ENCODE peak calls at places on chromosomes 11 and 22, in six cellular contexts. S, V, Y, M, Z and L are unnamed samples.

GRCh38 chr11:75667831-75668507 is 869 bp downstream of the MAP6 start:
- DNase-seq in Y (peak; percentile 84), Z (peak; percentile 23), S (peak; percentile 80), M (no peak), V (peak; percentile 78), L (no peak)

GRCh38 chr22:42116848-42117424 is 13.7 kb downstream of the CYP2D6 start:
- DNase-seq in M (no peak), Z (peak; percentile 31), Y (no peak), S (no peak), V (no peak), L (no peak)

GRCh38 chr11:102345923-102346322 is 1.1 kb upstream of the BIRC2 start:
- DNase-seq in Y (no peak), S (peak; percentile 1), M (no peak), Z (peak; percentile 37), V (peak; percentile 61), L (peak; percentile 54)

GRCh38 chr11:112128483-112129121 is 35.3 kb downstream of the IL18 start:
- DNase-seq in S (no peak), V (peak; percentile 64), Z (peak; percentile 79), Y (peak; percentile 80), M (no peak), L (peak; percentile 82)

GRCh38 chr11:62559204-62559603 is 12.6 kb upstream of the AHNAK start:
- DNase-seq in Z (no peak), S (no peak), Y (no peak), M (no peak), V (no peak), L (no peak)

GRCh38 chr11:7606496-7606895 is 66.8 kb downstream of the CYB5R2 start:
- DNase-seq in Y (no peak), Z (no peak), S (no peak), M (no peak), V (no peak), L (no peak)

GRCh38 chr11:134913391-134913790 is 501.3 kb upstream of the B3GAT1 start:
- DNase-seq in M (no peak), Y (no peak), S (no peak), V (no peak), Z (no peak), L (no peak)

GRCh38 chr22:18060646-18061620 is 16.9 kb upstream of the PEX26 start:
- DNase-seq in Y (no peak), Z (peak; percentile 50), V (peak; percentile 42), S (no peak), M (no peak), L (peak; percentile 49)

GRCh38 chr11:130159657-130160459 is at the start of gene ST14:
- DNase-seq in Y (no peak), M (no peak), V (peak; percentile 22), Z (no peak), S (no peak), L (no peak)

GRCh38 chr11:75313457-75314272 is 37.8 kb downstream of the ARRB1 start:
- DNase-seq in Y (peak; percentile 82), Z (peak; percentile 80), S (no peak), V (peak; percentile 52), M (peak; percentile 86), L (peak; percentile 89)

GRCh38 chr11:76400967-76401366 is 19.8 kb downstream of the GVQW3 start:
- DNase-seq in Y (no peak), Z (no peak), V (no peak), M (no peak), S (no peak), L (no peak)

GRCh38 chr11:16891964-16892363 is 122.2 kb downstream of the PLEKHA7 start:
- DNase-seq in S (no peak), V (no peak), M (no peak), Z (peak; percentile 21), Y (no peak), L (peak; percentile 56)

GRCh38 chr11:60872952-60873524 is 5.7 kb downstream of the ZP1 start:
- DNase-seq in M (no peak), Y (no peak), S (no peak), V (peak; percentile 44), Z (peak; percentile 79), L (peak; percentile 75)

GRCh38 chr22:30301995-30302809 is 12.9 kb upstream of the CASTOR1 start:
- DNase-seq in S (no peak), Z (peak; percentile 86), V (peak; percentile 92), Y (no peak), M (no peak), L (no peak)

GRCh38 chr11:83157755-83158473 is 983 bp downstream of the PCF11 start:
- DNase-seq in S (peak; percentile 35), Y (peak; percentile 82), M (no peak), V (peak; percentile 79), Z (peak; percentile 65), L (peak; percentile 63)

GRCh38 chr11:10426475-10426874 is 28.6 kb upstream of the AMPD3 start:
- DNase-seq in S (no peak), M (no peak), Z (no peak), V (peak; percentile 18), Y (no peak), L (no peak)

GRCh38 chr11:108122166-108122628 is 830 bp downstream of the ACAT1 start:
- DNase-seq in Y (no peak), M (no peak), S (no peak), V (peak; percentile 46), Z (peak; percentile 34), L (peak; percentile 18)

GRCh38 chr11:62794201-62794775 is 2.5 kb upstream of the TMEM223 start:
- DNase-seq in Y (no peak), V (no peak), S (no peak), M (no peak), Z (no peak), L (no peak)

GRCh38 chr11:47109051-47109791 is 67.5 kb downstream of the ARFGAP2 start:
- DNase-seq in Z (no peak), Y (no peak), S (no peak), M (no peak), V (no peak), L (no peak)

GRCh38 chr11:19218216-19218615 is 16.4 kb upstream of the CSRP3 start:
- DNase-seq in Y (no peak), V (no peak), S (no peak), M (no peak), Z (no peak), L (no peak)

GRCh38 chr22:35150163-35151107 is 84.5 kb downstream of the ISX start:
- DNase-seq in Y (peak; percentile 79), V (peak; percentile 57), Z (peak; percentile 40), M (peak; percentile 63), S (peak; percentile 75), L (peak; percentile 36)

GRCh38 chr11:113147249-113147648 is 167.1 kb upstream of the TTC12 start:
- DNase-seq in Y (no peak), M (no peak), V (no peak), S (peak; percentile 11), Z (no peak), L (no peak)

GRCh38 chr11:11171854-11172253 is 181.2 kb downstream of the CSNK2A3 start:
- DNase-seq in S (no peak), V (no peak), M (no peak), Y (no peak), Z (no peak), L (no peak)

GRCh38 chr11:83483808-83484207 is 197.6 kb upstream of the CCDC90B start:
- DNase-seq in S (no peak), M (no peak), Y (no peak), Z (no peak), V (no peak), L (no peak)

GRCh38 chr11:575324-575995 is 810 bp upstream of the PHRF1 start:
- DNase-seq in M (peak; percentile 62), S (peak; percentile 75), V (no peak), Z (no peak), Y (no peak), L (peak; percentile 56)

GRCh38 chr11:118609380-118610219 is 2.2 kb downstream of the PHLDB1 start:
- DNase-seq in Y (peak; percentile 79), V (peak; percentile 49), S (no peak), Z (peak; percentile 52), M (peak; percentile 64), L (no peak)

DNA sequence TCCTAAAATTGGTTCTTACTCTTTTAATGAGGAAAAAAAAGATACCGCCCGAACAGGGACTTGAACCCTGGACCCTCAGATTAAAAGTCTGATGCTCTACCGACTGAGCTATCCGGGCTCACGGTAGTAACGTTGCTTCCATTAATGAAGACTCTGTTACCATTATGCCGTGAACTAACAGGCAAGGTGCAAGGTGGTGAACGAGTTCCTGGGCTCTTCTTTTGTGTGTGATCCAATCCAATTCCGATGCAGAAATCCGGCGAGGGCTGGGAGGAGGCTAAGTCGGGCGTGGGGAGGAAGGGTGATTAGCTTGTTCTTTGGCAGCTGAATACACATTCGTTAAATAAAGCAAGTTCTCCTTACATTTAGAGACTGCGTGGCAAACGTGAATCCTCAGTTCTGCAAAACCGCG is 49.0 kb downstream of the OR4D9 start:
- DNase-seq in Y (no peak), M (no peak), Z (peak; percentile 78), V (peak; percentile 75), S (peak; percentile 91), L (peak; percentile 54)
- H3K27me3 ChIP-seq in Y (no peaks in the 10 kb centered on the region), M (no peaks in the 10 kb centered on the region), Z (no peaks in the 10 kb centered on the region), V (no peaks in the 10 kb centered on the region), S (no peaks in the 10 kb centered on the region), L (no peaks in the 10 kb centered on the region)

DNA sequence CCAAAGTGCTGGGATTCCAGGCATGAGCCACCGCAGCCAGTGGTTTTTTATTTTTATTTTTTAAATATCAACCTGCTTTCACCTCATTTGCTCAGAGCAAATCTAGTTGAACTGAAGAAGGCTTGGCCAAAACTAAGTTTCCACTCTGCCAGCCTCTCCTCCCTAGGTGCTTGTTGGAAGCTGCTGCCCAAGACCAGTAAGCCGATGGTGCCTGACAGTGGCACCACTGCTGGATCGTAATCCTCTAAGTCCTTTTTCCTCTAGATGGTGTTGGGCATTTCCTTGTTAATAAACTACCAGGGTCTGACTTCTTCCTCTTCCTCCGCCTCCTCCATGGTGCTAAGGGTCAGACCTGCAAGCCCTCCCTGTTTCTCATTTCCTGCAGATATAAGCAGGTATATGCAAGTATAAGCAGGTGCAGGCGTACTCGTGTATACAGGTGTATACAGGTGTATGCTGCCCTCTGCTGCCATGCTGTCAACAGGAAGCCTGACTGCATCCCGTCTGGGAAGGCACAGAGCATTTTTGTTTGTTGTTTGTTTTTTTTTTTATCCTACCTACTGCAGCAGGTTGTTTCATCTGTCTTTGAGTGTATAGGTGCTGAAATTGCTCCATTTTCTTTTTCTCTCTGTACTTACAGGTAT is 1.6 kb downstream of the NADSYN1 start:
- DNase-seq in S (no peak), V (no peak), Z (no peak), M (no peak), Y (no peak), L (no peak)
- H3K4me3 ChIP-seq in S (peak overlapping the region; percentile 19), V (no peak overlapping the region), Z (no peak overlapping the region), M (no peak overlapping the region), Y (no peak overlapping the region), L (no peak overlapping the region)

GRCh38 chr11:41113160-41113559 is 346.3 kb downstream of the LRRC4C start:
- DNase-seq in Z (no peak), V (no peak), Y (no peak), S (no peak), M (no peak), L (no peak)

GRCh38 chr11:41119484-41119883 is 340.0 kb downstream of the LRRC4C start:
- DNase-seq in S (no peak), Z (no peak), V (no peak), Y (no peak), M (no peak), L (no peak)

GRCh38 chr11:41115066-41115465 is 344.4 kb downstream of the LRRC4C start:
- DNase-seq in Z (no peak), Y (no peak), S (no peak), V (no peak), M (no peak), L (no peak)

GRCh38 chr11:41118521-41118920 is 340.9 kb downstream of the LRRC4C start:
- DNase-seq in Y (no peak), V (no peak), S (no peak), M (no peak), Z (no peak), L (no peak)

GRCh38 chr11:41116970-41117369 is 342.5 kb downstream of the LRRC4C start:
- DNase-seq in S (no peak), Z (no peak), M (no peak), V (no peak), Y (no peak), L (no peak)
- H3K9me3 ChIP-seq in S (no peaks in the 10 kb centered on the region), Z (no peaks in the 10 kb centered on the region), M (no peaks in the 10 kb centered on the region), V (no peaks in the 10 kb centered on the region), Y (no peaks in the 10 kb centered on the region), L (no peaks in the 10 kb centered on the region)

GRCh38 chr11:5123802-5124521 is 14.2 kb downstream of the OR52A5 start:
- DNase-seq in V (peak; percentile 92), S (peak; percentile 68), M (peak; percentile 61), Y (peak; percentile 62), Z (peak; percentile 77), L (peak; percentile 47)
- H3K27me3 ChIP-seq in V (peaks cover 4% of the 10 kb centered on the region), S (no peaks in the 10 kb centered on the region), M (no peaks in the 10 kb centered on the region), Y (no peaks in the 10 kb centered on the region), Z (no peaks in the 10 kb centered on the region), L (no peaks in the 10 kb centered on the region)